ENCODE peak calls at places on chromosomes 5 and 9, in nine cellular contexts. One of them, this sample, is unnamed.

GRCh38 chr9:111812337-111812736 is 17.6 kb upstream of the SHOC1 start:
- DNase-seq in NCI-H2081: no peak
- DNase-seq in skeletal muscle cell: no peak
- DNase-seq in LNCaP clone FGC: no peak
- DNase-seq in Caki2: no peak
- DNase-seq in activated T-helper 1 cell treated with anti-CD3 and anti-CD28 coated beads, Interleukin-12 subunit alpha, Interleukin-12 subunit beta, Interleukin-2, Interleukin-4 antibody, amounts not matched to agents 30 ng/mL and 10 ng/mL and 1 ng/mL, durations not matched to agents 14 hours and 24 hours and 36 hours: no peak
- DNase-seq in stimulated activated naive CD8-positive, alpha-beta T cell treated with anti-CD3 and anti-CD28 coated beads, Interleukin-15, amount 100 ng/mL, for 72 hours: no peak
- DNase-seq in coronary artery: no peak
- DNase-seq in activated naive CD4-positive, alpha-beta T cell: no peak
- DNase-seq in this sample: no peak

GRCh38 chr9:101440714-101441230 is 5.2 kb upstream of the ALDOB start:
- DNase-seq in NCI-H2081: no peak
- DNase-seq in skeletal muscle cell: no peak
- DNase-seq in LNCaP clone FGC: no peak
- DNase-seq in Caki2: no peak
- DNase-seq in activated T-helper 1 cell treated with anti-CD3 and anti-CD28 coated beads, Interleukin-12 subunit alpha, Interleukin-12 subunit beta, Interleukin-2, Interleukin-4 antibody, amounts not matched to agents 30 ng/mL and 10 ng/mL and 1 ng/mL, durations not matched to agents 14 hours and 24 hours and 36 hours: no peak
- DNase-seq in stimulated activated naive CD8-positive, alpha-beta T cell treated with anti-CD3 and anti-CD28 coated beads, Interleukin-15, amount 100 ng/mL, for 72 hours: no peak
- DNase-seq in coronary artery: no peak
- DNase-seq in activated naive CD4-positive, alpha-beta T cell: no peak
- DNase-seq in this sample: no peak

GRCh38 chr5:20109326-20109725 is 121.3 kb upstream of the CDH18 start:
- DNase-seq in NCI-H2081: no peak
- DNase-seq in skeletal muscle cell: no peak
- DNase-seq in LNCaP clone FGC: peak
- DNase-seq in Caki2: no peak
- DNase-seq in activated T-helper 1 cell treated with anti-CD3 and anti-CD28 coated beads, Interleukin-12 subunit alpha, Interleukin-12 subunit beta, Interleukin-2, Interleukin-4 antibody, amounts not matched to agents 30 ng/mL and 10 ng/mL and 1 ng/mL, durations not matched to agents 14 hours and 24 hours and 36 hours: no peak
- DNase-seq in stimulated activated naive CD8-positive, alpha-beta T cell treated with anti-CD3 and anti-CD28 coated beads, Interleukin-15, amount 100 ng/mL, for 72 hours: no peak
- DNase-seq in coronary artery: no peak
- DNase-seq in activated naive CD4-positive, alpha-beta T cell: no peak
- DNase-seq in this sample: no peak

GRCh38 chr5:139708877-139709586 is 60.9 kb downstream of the CXXC5 start:
- DNase-seq in NCI-H2081: peak
- DNase-seq in skeletal muscle cell: peak
- DNase-seq in LNCaP clone FGC: no peak
- DNase-seq in Caki2: peak
- DNase-seq in activated T-helper 1 cell treated with anti-CD3 and anti-CD28 coated beads, Interleukin-12 subunit alpha, Interleukin-12 subunit beta, Interleukin-2, Interleukin-4 antibody, amounts not matched to agents 30 ng/mL and 10 ng/mL and 1 ng/mL, durations not matched to agents 14 hours and 24 hours and 36 hours: no peak
- DNase-seq in stimulated activated naive CD8-positive, alpha-beta T cell treated with anti-CD3 and anti-CD28 coated beads, Interleukin-15, amount 100 ng/mL, for 72 hours: no peak
- DNase-seq in coronary artery: peak
- DNase-seq in activated naive CD4-positive, alpha-beta T cell: no peak
- DNase-seq in this sample: no peak

GRCh38 chr9:37740631-37741328 is 12.8 kb upstream of the TRMT10B start:
- DNase-seq in NCI-H2081: no peak
- DNase-seq in skeletal muscle cell: no peak
- DNase-seq in LNCaP clone FGC: no peak
- DNase-seq in Caki2: no peak
- DNase-seq in activated T-helper 1 cell treated with anti-CD3 and anti-CD28 coated beads, Interleukin-12 subunit alpha, Interleukin-12 subunit beta, Interleukin-2, Interleukin-4 antibody, amounts not matched to agents 30 ng/mL and 10 ng/mL and 1 ng/mL, durations not matched to agents 14 hours and 24 hours and 36 hours: no peak
- DNase-seq in stimulated activated naive CD8-positive, alpha-beta T cell treated with anti-CD3 and anti-CD28 coated beads, Interleukin-15, amount 100 ng/mL, for 72 hours: no peak
- DNase-seq in coronary artery: no peak
- DNase-seq in activated naive CD4-positive, alpha-beta T cell: no peak
- DNase-seq in this sample: no peak

GRCh38 chr9:11500780-11501179 is 888.0 kb upstream of the PTPRD start:
- DNase-seq in NCI-H2081: no peak
- DNase-seq in skeletal muscle cell: no peak
- DNase-seq in LNCaP clone FGC: no peak
- DNase-seq in Caki2: no peak
- DNase-seq in activated T-helper 1 cell treated with anti-CD3 and anti-CD28 coated beads, Interleukin-12 subunit alpha, Interleukin-12 subunit beta, Interleukin-2, Interleukin-4 antibody, amounts not matched to agents 30 ng/mL and 10 ng/mL and 1 ng/mL, durations not matched to agents 14 hours and 24 hours and 36 hours: no peak
- DNase-seq in stimulated activated naive CD8-positive, alpha-beta T cell treated with anti-CD3 and anti-CD28 coated beads, Interleukin-15, amount 100 ng/mL, for 72 hours: no peak
- DNase-seq in coronary artery: no peak
- DNase-seq in activated naive CD4-positive, alpha-beta T cell: no peak
- DNase-seq in this sample: no peak

GRCh38 chr5:1172670-1173404 is 28.6 kb upstream of the SLC6A19 start:
- DNase-seq in NCI-H2081: no peak
- DNase-seq in skeletal muscle cell: no peak
- DNase-seq in LNCaP clone FGC: no peak
- DNase-seq in Caki2: no peak
- DNase-seq in activated T-helper 1 cell treated with anti-CD3 and anti-CD28 coated beads, Interleukin-12 subunit alpha, Interleukin-12 subunit beta, Interleukin-2, Interleukin-4 antibody, amounts not matched to agents 30 ng/mL and 10 ng/mL and 1 ng/mL, durations not matched to agents 14 hours and 24 hours and 36 hours: no peak
- DNase-seq in stimulated activated naive CD8-positive, alpha-beta T cell treated with anti-CD3 and anti-CD28 coated beads, Interleukin-15, amount 100 ng/mL, for 72 hours: peak
- DNase-seq in coronary artery: no peak
- DNase-seq in activated naive CD4-positive, alpha-beta T cell: no peak
- DNase-seq in this sample: no peak

GRCh38 chr9:118829334-118829733 is 539.9 kb downstream of the BRINP1 start:
- DNase-seq in NCI-H2081: peak
- DNase-seq in skeletal muscle cell: no peak
- DNase-seq in LNCaP clone FGC: no peak
- DNase-seq in Caki2: peak
- DNase-seq in activated T-helper 1 cell treated with anti-CD3 and anti-CD28 coated beads, Interleukin-12 subunit alpha, Interleukin-12 subunit beta, Interleukin-2, Interleukin-4 antibody, amounts not matched to agents 30 ng/mL and 10 ng/mL and 1 ng/mL, durations not matched to agents 14 hours and 24 hours and 36 hours: no peak
- DNase-seq in stimulated activated naive CD8-positive, alpha-beta T cell treated with anti-CD3 and anti-CD28 coated beads, Interleukin-15, amount 100 ng/mL, for 72 hours: no peak
- DNase-seq in coronary artery: no peak
- DNase-seq in activated naive CD4-positive, alpha-beta T cell: no peak
- DNase-seq in this sample: no peak

GRCh38 chr5:176803943-176804498 is 6.3 kb upstream of the UNC5A start:
- DNase-seq in NCI-H2081: no peak
- DNase-seq in skeletal muscle cell: no peak
- DNase-seq in LNCaP clone FGC: peak
- DNase-seq in Caki2: peak
- DNase-seq in activated T-helper 1 cell treated with anti-CD3 and anti-CD28 coated beads, Interleukin-12 subunit alpha, Interleukin-12 subunit beta, Interleukin-2, Interleukin-4 antibody, amounts not matched to agents 30 ng/mL and 10 ng/mL and 1 ng/mL, durations not matched to agents 14 hours and 24 hours and 36 hours: no peak
- DNase-seq in stimulated activated naive CD8-positive, alpha-beta T cell treated with anti-CD3 and anti-CD28 coated beads, Interleukin-15, amount 100 ng/mL, for 72 hours: no peak
- DNase-seq in coronary artery: no peak
- DNase-seq in activated naive CD4-positive, alpha-beta T cell: no peak
- DNase-seq in this sample: no peak

GRCh38 chr9:4327504-4328191 is 27.8 kb upstream of the GLIS3 start:
- DNase-seq in NCI-H2081: no peak
- DNase-seq in skeletal muscle cell: peak
- DNase-seq in LNCaP clone FGC: no peak
- DNase-seq in Caki2: no peak
- DNase-seq in activated T-helper 1 cell treated with anti-CD3 and anti-CD28 coated beads, Interleukin-12 subunit alpha, Interleukin-12 subunit beta, Interleukin-2, Interleukin-4 antibody, amounts not matched to agents 30 ng/mL and 10 ng/mL and 1 ng/mL, durations not matched to agents 14 hours and 24 hours and 36 hours: no peak
- DNase-seq in stimulated activated naive CD8-positive, alpha-beta T cell treated with anti-CD3 and anti-CD28 coated beads, Interleukin-15, amount 100 ng/mL, for 72 hours: no peak
- DNase-seq in coronary artery: no peak
- DNase-seq in activated naive CD4-positive, alpha-beta T cell: no peak
- DNase-seq in this sample: no peak

GRCh38 chr9:113873926-113874325 is 2.2 kb upstream of the ZNF618 start:
- DNase-seq in NCI-H2081: no peak
- DNase-seq in skeletal muscle cell: no peak
- DNase-seq in LNCaP clone FGC: no peak
- DNase-seq in Caki2: no peak
- DNase-seq in activated T-helper 1 cell treated with anti-CD3 and anti-CD28 coated beads, Interleukin-12 subunit alpha, Interleukin-12 subunit beta, Interleukin-2, Interleukin-4 antibody, amounts not matched to agents 30 ng/mL and 10 ng/mL and 1 ng/mL, durations not matched to agents 14 hours and 24 hours and 36 hours: no peak
- DNase-seq in stimulated activated naive CD8-positive, alpha-beta T cell treated with anti-CD3 and anti-CD28 coated beads, Interleukin-15, amount 100 ng/mL, for 72 hours: no peak
- DNase-seq in coronary artery: no peak
- DNase-seq in activated naive CD4-positive, alpha-beta T cell: no peak
- DNase-seq in this sample: no peak

GRCh38 chr9:129506892-129507291 is 114.0 kb downstream of the C9orf50 start:
- DNase-seq in NCI-H2081: no peak
- DNase-seq in skeletal muscle cell: no peak
- DNase-seq in LNCaP clone FGC: no peak
- DNase-seq in Caki2: no peak
- DNase-seq in activated T-helper 1 cell treated with anti-CD3 and anti-CD28 coated beads, Interleukin-12 subunit alpha, Interleukin-12 subunit beta, Interleukin-2, Interleukin-4 antibody, amounts not matched to agents 30 ng/mL and 10 ng/mL and 1 ng/mL, durations not matched to agents 14 hours and 24 hours and 36 hours: no peak
- DNase-seq in stimulated activated naive CD8-positive, alpha-beta T cell treated with anti-CD3 and anti-CD28 coated beads, Interleukin-15, amount 100 ng/mL, for 72 hours: no peak
- DNase-seq in coronary artery: no peak
- DNase-seq in activated naive CD4-positive, alpha-beta T cell: no peak
- DNase-seq in this sample: no peak

GRCh38 chr9:72315510-72316287 is 49.3 kb downstream of the ZFAND5 start:
- DNase-seq in NCI-H2081: peak
- DNase-seq in skeletal muscle cell: peak
- DNase-seq in LNCaP clone FGC: peak
- DNase-seq in Caki2: peak
- DNase-seq in activated T-helper 1 cell treated with anti-CD3 and anti-CD28 coated beads, Interleukin-12 subunit alpha, Interleukin-12 subunit beta, Interleukin-2, Interleukin-4 antibody, amounts not matched to agents 30 ng/mL and 10 ng/mL and 1 ng/mL, durations not matched to agents 14 hours and 24 hours and 36 hours: no peak
- DNase-seq in stimulated activated naive CD8-positive, alpha-beta T cell treated with anti-CD3 and anti-CD28 coated beads, Interleukin-15, amount 100 ng/mL, for 72 hours: no peak
- DNase-seq in coronary artery: peak
- DNase-seq in activated naive CD4-positive, alpha-beta T cell: no peak
- DNase-seq in this sample: no peak

GRCh38 chr9:36470891-36471290 is 70.8 kb upstream of the RNF38 start:
- DNase-seq in NCI-H2081: no peak
- DNase-seq in skeletal muscle cell: peak
- DNase-seq in LNCaP clone FGC: no peak
- DNase-seq in Caki2: no peak
- DNase-seq in activated T-helper 1 cell treated with anti-CD3 and anti-CD28 coated beads, Interleukin-12 subunit alpha, Interleukin-12 subunit beta, Interleukin-2, Interleukin-4 antibody, amounts not matched to agents 30 ng/mL and 10 ng/mL and 1 ng/mL, durations not matched to agents 14 hours and 24 hours and 36 hours: peak
- DNase-seq in stimulated activated naive CD8-positive, alpha-beta T cell treated with anti-CD3 and anti-CD28 coated beads, Interleukin-15, amount 100 ng/mL, for 72 hours: peak
- DNase-seq in coronary artery: no peak
- DNase-seq in activated naive CD4-positive, alpha-beta T cell: peak
- DNase-seq in this sample: no peak

GRCh38 chr5:130976491-130976890 is 188.6 kb downstream of the HINT1 start:
- DNase-seq in NCI-H2081: no peak
- DNase-seq in skeletal muscle cell: no peak
- DNase-seq in LNCaP clone FGC: no peak
- DNase-seq in Caki2: no peak
- DNase-seq in activated T-helper 1 cell treated with anti-CD3 and anti-CD28 coated beads, Interleukin-12 subunit alpha, Interleukin-12 subunit beta, Interleukin-2, Interleukin-4 antibody, amounts not matched to agents 30 ng/mL and 10 ng/mL and 1 ng/mL, durations not matched to agents 14 hours and 24 hours and 36 hours: no peak
- DNase-seq in stimulated activated naive CD8-positive, alpha-beta T cell treated with anti-CD3 and anti-CD28 coated beads, Interleukin-15, amount 100 ng/mL, for 72 hours: no peak
- DNase-seq in coronary artery: no peak
- DNase-seq in activated naive CD4-positive, alpha-beta T cell: no peak
- DNase-seq in this sample: no peak

GRCh38 chr9:38700695-38701094 is 19.2 kb downstream of the FAM240B start:
- DNase-seq in NCI-H2081: no peak
- DNase-seq in skeletal muscle cell: no peak
- DNase-seq in LNCaP clone FGC: no peak
- DNase-seq in Caki2: peak
- DNase-seq in activated T-helper 1 cell treated with anti-CD3 and anti-CD28 coated beads, Interleukin-12 subunit alpha, Interleukin-12 subunit beta, Interleukin-2, Interleukin-4 antibody, amounts not matched to agents 30 ng/mL and 10 ng/mL and 1 ng/mL, durations not matched to agents 14 hours and 24 hours and 36 hours: no peak
- DNase-seq in stimulated activated naive CD8-positive, alpha-beta T cell treated with anti-CD3 and anti-CD28 coated beads, Interleukin-15, amount 100 ng/mL, for 72 hours: no peak
- DNase-seq in coronary artery: no peak
- DNase-seq in activated naive CD4-positive, alpha-beta T cell: no peak
- DNase-seq in this sample: no peak

GRCh38 chr9:101399641-101399965 is 952 bp downstream of the ZNF189 start:
- DNase-seq in NCI-H2081: no peak
- DNase-seq in skeletal muscle cell: no peak
- DNase-seq in LNCaP clone FGC: no peak
- DNase-seq in Caki2: no peak
- DNase-seq in activated T-helper 1 cell treated with anti-CD3 and anti-CD28 coated beads, Interleukin-12 subunit alpha, Interleukin-12 subunit beta, Interleukin-2, Interleukin-4 antibody, amounts not matched to agents 30 ng/mL and 10 ng/mL and 1 ng/mL, durations not matched to agents 14 hours and 24 hours and 36 hours: no peak
- DNase-seq in stimulated activated naive CD8-positive, alpha-beta T cell treated with anti-CD3 and anti-CD28 coated beads, Interleukin-15, amount 100 ng/mL, for 72 hours: no peak
- DNase-seq in coronary artery: no peak
- DNase-seq in activated naive CD4-positive, alpha-beta T cell: no peak
- DNase-seq in this sample: no peak

GRCh38 chr5:20248102-20248501 is 260.1 kb upstream of the CDH18 start:
- DNase-seq in NCI-H2081: no peak
- DNase-seq in skeletal muscle cell: peak
- DNase-seq in LNCaP clone FGC: no peak
- DNase-seq in Caki2: no peak
- DNase-seq in activated T-helper 1 cell treated with anti-CD3 and anti-CD28 coated beads, Interleukin-12 subunit alpha, Interleukin-12 subunit beta, Interleukin-2, Interleukin-4 antibody, amounts not matched to agents 30 ng/mL and 10 ng/mL and 1 ng/mL, durations not matched to agents 14 hours and 24 hours and 36 hours: no peak
- DNase-seq in stimulated activated naive CD8-positive, alpha-beta T cell treated with anti-CD3 and anti-CD28 coated beads, Interleukin-15, amount 100 ng/mL, for 72 hours: no peak
- DNase-seq in coronary artery: no peak
- DNase-seq in activated naive CD4-positive, alpha-beta T cell: no peak
- DNase-seq in this sample: no peak